ENCODE peak calls at places on chromosomes 3 and 15, in four cellular contexts. X is heart left ventricle, M is PC-3, I is lower lobe of right lung. R is an unnamed sample. For H3K4me1, the result is how much of the 10 kb centered on the place peaks cover.

GRCh38 chr3:126782554-126782953 is 78.5 kb downstream of the CHCHD6 start:
- DNase-seq in X (no peak), I (no peak), M (peak), R (peak)

GRCh38 chr3:38652934-38653333 is 3.4 kb upstream of the SCN5A start:
- DNase-seq in I (no peak), X (no peak), M (no peak), R (no peak)

GRCh38 chr3:112774293-112774926 is 72.3 kb downstream of the CD200R1L start:
- DNase-seq in I (no peak), M (peak), X (no peak), R (peak)

GRCh38 chr3:9280477-9281219 is 31.2 kb upstream of the SRGAP3 start:
- DNase-seq in I (no peak), X (no peak), M (no peak), R (no peak)

GRCh38 chr3:101970915-101971314 is 121.6 kb downstream of the NFKBIZ start:
- DNase-seq in X (no peak), M (no peak), I (no peak), R (no peak)

GRCh38 chr3:55668359-55668758 is 181.3 kb upstream of the WNT5A start:
- DNase-seq in X (no peak), M (no peak), I (no peak), R (no peak)

GRCh38 chr3:185402561-185402960 is 39.6 kb downstream of the MAP3K13 start:
- DNase-seq in X (no peak), M (no peak), I (no peak), R (no peak)

GRCh38 chr15:31758126-31758525 is 272.2 kb upstream of the CHRNA7 start:
- DNase-seq in M (peak), X (peak), I (peak), R (peak)

GRCh38 chr3:133868758-133869429 is 26.8 kb downstream of the RAB6B start:
- DNase-seq in I (no peak), M (no peak), X (no peak), R (no peak)

GRCh38 chr3:132246212-132246611 is 71.0 kb upstream of the ACP3 start:
- DNase-seq in M (no peak), I (no peak), X (no peak), R (no peak)

GRCh38 chr3:44648564-44649229 is at the start of gene ZNF35:
- DNase-seq in X (peak), I (peak), M (peak), R (peak)

GRCh38 chr3:79018671-79019136 is 749.1 kb downstream of the ROBO1 start:
- DNase-seq in M (peak), X (peak), I (peak), R (peak)

GRCh38 chr3:66428733-66429132 is 72.1 kb downstream of the LRIG1 start:
- DNase-seq in I (no peak), X (peak), M (peak), R (no peak)

GRCh38 chr3:109071349-109072142 is 46.4 kb downstream of the MORC1 start:
- DNase-seq in M (peak), I (no peak), X (peak), R (no peak)

GRCh38 chr15:50824507-50824906 is 59.0 kb upstream of the SPPL2A start:
- DNase-seq in I (no peak), M (no peak), X (no peak), R (no peak)

GRCh38 chr3:196740476-196741400 is 1.1 kb downstream of the PAK2 start:
- DNase-seq in M (peak), I (no peak), X (no peak), R (no peak)

GRCh38 chr15:96273317-96274086 is 57.0 kb upstream of the NR2F2 start:
- DNase-seq in I (no peak), X (no peak), M (peak), R (peak)

GRCh38 chr15:97728791-97729190 is 231.7 kb upstream of the ARRDC4 start:
- DNase-seq in I (no peak), M (no peak), X (no peak), R (no peak)

GRCh38 chr15:101176625-101177024 is 75.2 kb downstream of the CHSY1 start:
- DNase-seq in X (no peak), M (no peak), I (no peak), R (peak)

GRCh38 chr3:141305436-141305835 is 62.9 kb upstream of the ZBTB38 start:
- DNase-seq in X (no peak), I (no peak), M (peak), R (no peak)

GRCh38 chr3:53420831-53421230 is 73.5 kb upstream of the DCP1A start:
- DNase-seq in X (no peak), I (no peak), M (no peak), R (no peak)

GRCh38 chr3:164096352-164096751 is 981.9 kb downstream of the SI start:
- DNase-seq in X (no peak), M (no peak), I (no peak), R (no peak)

GRCh38 chr3:13301295-13301987 is 118.7 kb downstream of the NUP210 start:
- DNase-seq in M (peak), X (no peak), I (peak), R (peak)

GRCh38 chr3:149845570-149846244 is 32.7 kb downstream of the RNF13 start:
- DNase-seq in X (no peak), I (no peak), M (peak), R (no peak)

GRCh38 chr3:63333815-63334214 is 55.7 kb downstream of the SYNPR start:
- DNase-seq in M (peak), I (no peak), X (no peak), R (no peak)

GRCh38 chr3:27378331-27378730 is 9.1 kb upstream of the NEK10 start:
- DNase-seq in I (no peak), M (no peak), X (no peak), R (no peak)

GRCh38 chr15:54149115-54149531 is 170.9 kb downstream of the UNC13C start:
- DNase-seq in M (no peak), X (no peak), I (no peak), R (no peak)

GRCh38 chr3:58804914-58805313 is 138.3 kb upstream of the FAM3D start:
- DNase-seq in I (no peak), M (no peak), X (no peak), R (no peak)

GRCh38 chr3:56469141-56469540 is 874 bp upstream of the ERC2 start:
- DNase-seq in X (no peak), I (no peak), M (no peak), R (no peak)

GRCh38 chr3:104425416-104425815 is 941.3 kb upstream of the ALCAM start:
- DNase-seq in X (no peak), I (no peak), M (no peak), R (no peak)

GRCh38 chr15:78989701-78990248 is 44.9 kb upstream of the CTSH start:
- DNase-seq in I (peak), X (no peak), M (no peak), R (peak)

GRCh38 chr15:63466378-63467192 is 37.8 kb upstream of the USP3 start:
- DNase-seq in X (peak), I (no peak), M (peak), R (no peak)

GRCh38 chr3:151576524-151576923 is 115.7 kb upstream of the IGSF10 start:
- DNase-seq in I (no peak), M (no peak), X (no peak), R (no peak)
- H3K4me3 ChIP-seq in I (no peak), M (no peak), X (no peak), R (no peak)

DNA sequence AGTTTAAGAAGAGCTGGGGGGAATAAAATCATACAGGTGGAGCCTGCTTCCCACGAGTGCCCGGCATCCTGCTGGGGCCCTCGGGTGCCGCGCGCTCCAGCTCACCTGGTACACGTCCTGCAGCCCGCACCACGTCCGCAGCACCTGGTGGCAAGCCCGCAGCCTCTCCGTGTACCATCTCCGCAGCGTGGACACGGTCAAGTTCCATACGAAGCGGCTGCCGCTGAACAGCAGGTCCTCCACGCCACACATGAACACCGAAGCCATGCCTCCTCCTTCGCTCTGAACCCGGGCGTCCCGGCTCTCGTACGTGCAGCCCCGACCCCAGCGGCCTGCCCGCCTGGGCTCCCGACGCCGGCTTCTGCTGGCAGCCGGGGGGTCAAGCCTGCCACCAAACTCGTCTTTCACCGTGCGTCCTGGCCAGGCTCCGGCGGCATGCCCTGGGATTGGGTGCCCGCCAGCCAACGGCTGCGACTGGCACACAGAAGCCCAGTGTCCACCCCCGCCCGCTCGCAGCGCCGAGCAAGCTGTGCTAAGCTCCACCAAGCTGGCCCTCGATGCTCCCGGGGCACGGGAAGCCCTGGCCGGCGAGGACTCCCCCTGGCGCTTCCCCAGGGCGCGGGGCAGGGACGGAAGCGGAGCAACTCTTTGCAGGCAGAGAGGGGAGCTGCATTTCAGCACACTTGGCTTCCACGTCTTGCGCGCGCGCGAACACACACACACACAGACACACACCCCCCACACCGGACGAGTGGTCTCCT is at the start of gene FRMD4B:
- DNase-seq in X (peak), M (peak), I (peak), R (no peak)
- TF ChIP-seq CTCF in X (peak), M (peak), I (peak), R (peak)

GRCh38 chr15:73630796-73631471 is 2.3 kb downstream of the NPTN start:
- DNase-seq in I (no peak), M (no peak), X (no peak), R (no peak)

GRCh38 chr15:73633991-73634495 is 854 bp upstream of the NPTN start:
- DNase-seq in I (no peak), X (no peak), M (peak), R (peak)

GRCh38 chr15:73631915-73632669 is 1.1 kb downstream of the NPTN start:
- DNase-seq in X (peak), I (no peak), M (peak), R (no peak)

GRCh38 chr15:73632670-73633058 is 525 bp downstream of the NPTN start:
- DNase-seq in X (no peak), I (peak), M (no peak), R (peak)

DNA sequence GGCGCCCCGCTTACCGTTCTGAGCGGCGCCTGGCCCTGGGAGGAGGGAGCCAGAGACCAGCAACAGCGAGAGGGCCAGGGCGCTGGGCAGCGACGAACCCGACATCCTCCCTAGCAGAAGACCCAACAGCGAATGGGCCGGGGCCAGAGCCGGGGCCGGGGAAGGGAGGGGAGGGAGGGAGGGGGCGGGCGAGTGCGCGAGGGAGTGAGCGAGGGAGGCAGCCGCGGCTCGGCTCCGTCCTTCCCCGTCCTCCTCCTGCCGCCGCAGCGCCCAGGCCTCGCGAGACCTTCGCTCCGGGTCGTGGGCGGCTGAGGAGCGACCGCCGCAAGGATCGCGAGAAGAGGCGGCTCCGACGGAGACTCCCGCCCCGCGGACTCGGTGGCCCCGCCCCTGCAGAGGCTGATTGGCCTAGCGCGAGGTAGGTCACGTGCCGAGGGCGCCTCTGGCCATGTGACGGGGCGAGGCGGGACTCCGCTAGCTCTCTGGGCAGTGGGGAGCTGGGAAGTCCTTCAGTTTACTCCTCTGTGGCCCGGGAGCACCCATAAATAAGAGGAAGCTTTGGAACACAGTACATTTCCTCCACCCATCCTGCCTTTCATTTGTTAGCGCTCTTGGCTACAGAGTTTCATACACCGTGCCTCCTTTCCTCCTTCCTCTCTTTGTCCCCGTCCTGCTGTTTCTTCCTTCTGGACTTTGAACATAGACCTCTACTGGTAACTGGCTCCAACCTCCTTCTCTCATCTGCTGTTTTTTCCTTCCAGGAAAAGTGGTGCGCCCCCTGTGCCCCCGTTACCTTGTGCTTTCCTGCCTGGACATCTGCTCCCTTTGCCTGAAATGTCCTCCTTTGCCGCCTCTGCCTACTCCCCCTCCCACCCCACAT is at the start of gene NPTN:
- DNase-seq in M (peak), X (peak), I (peak), R (peak)
- H3K4me1 ChIP-seq in M (half or more), X (half or more), I (half or more), R (half or more)

DNA sequence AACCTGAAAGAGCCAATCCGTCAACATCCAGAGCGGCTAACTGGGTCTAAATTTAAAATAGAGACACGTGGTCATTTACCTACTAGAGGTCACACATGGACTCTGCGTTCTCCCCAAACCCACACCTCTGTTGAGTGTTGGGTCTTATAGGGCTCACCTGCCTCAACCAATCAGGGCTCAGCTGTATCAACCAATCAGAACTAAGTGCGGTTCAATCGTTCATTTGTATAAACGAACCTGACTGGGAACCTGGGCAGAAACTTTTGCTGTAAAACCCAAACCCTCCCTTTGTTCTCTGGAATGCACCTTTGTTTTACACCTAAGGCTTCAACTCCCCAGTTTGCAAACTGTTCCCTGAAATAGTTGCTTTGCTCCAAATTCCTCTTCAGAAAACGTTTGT is 8.9 kb downstream of the DNAAF4 start:
- DNase-seq in M (no peak), I (no peak), X (no peak), R (no peak)
- H3K4me3 ChIP-seq in M (no peak), I (no peak), X (no peak), R (peak)

R was measured in RWPE2.